ENCODE peak calls at places on chromosomes 7 and 10, in four cellular contexts. X is neural progenitor cell, O is BJ, N is sigmoid colon. B is an unnamed sample.

GRCh38 chr7:106217089-106217542 is 67.7 kb downstream of the NAMPT start:
- DNase-seq in X (no peak), O (no peak), N (peak), B (peak)

GRCh38 chr7:3436746-3437145 is 135.7 kb downstream of the SDK1 start:
- DNase-seq in X (no peak), O (no peak), N (no peak), B (no peak)

GRCh38 chr7:110898516-110898915 is 192.4 kb upstream of the LRRN3 start:
- DNase-seq in X (no peak), O (peak), N (no peak), B (no peak)

GRCh38 chr7:80392229-80393169 is 119.4 kb downstream of the GNAT3 start:
- DNase-seq in X (no peak), O (no peak), N (no peak), B (no peak)

GRCh38 chr10:1550291-1550595 is 187.1 kb downstream of the ADARB2 start:
- DNase-seq in X (no peak), O (no peak), N (peak), B (no peak)

GRCh38 chr10:78605800-78606350 is 462.9 kb upstream of the ZMIZ1 start:
- DNase-seq in X (no peak), O (no peak), N (no peak), B (no peak)

GRCh38 chr10:79442171-79443040 is 3.0 kb downstream of the ZCCHC24 start:
- DNase-seq in X (no peak), O (no peak), N (no peak), B (no peak)

GRCh38 chr7:155579565-155579964 is 33.2 kb upstream of the CNPY1 start:
- DNase-seq in X (no peak), O (no peak), N (no peak), B (peak)

GRCh38 chr10:97766106-97766810 is 5.5 kb downstream of the SFRP5 start:
- DNase-seq in X (no peak), O (no peak), N (no peak), B (no peak)

GRCh38 chr7:128882134-128882533 is 19.5 kb downstream of the ATP6V1F start:
- DNase-seq in X (no peak), O (no peak), N (no peak), B (no peak)

GRCh38 chr10:6621536-6621935 is 41.5 kb upstream of the PRKCQ start:
- DNase-seq in X (no peak), O (no peak), N (no peak), B (no peak)

GRCh38 chr7:91286432-91286831 is 22.2 kb downstream of the FZD1 start:
- DNase-seq in X (peak), O (no peak), N (no peak), B (no peak)

GRCh38 chr7:46108272-46108671 is 187.2 kb upstream of the IGFBP3 start:
- DNase-seq in X (no peak), O (no peak), N (no peak), B (no peak)

GRCh38 chr7:25846722-25847121 is 305.3 kb upstream of the NFE2L3 start:
- DNase-seq in X (no peak), O (no peak), N (peak), B (peak)

GRCh38 chr10:122782911-122783310 is 62.7 kb downstream of the CUZD1 start:
- DNase-seq in X (no peak), O (no peak), N (no peak), B (no peak)

GRCh38 chr10:92757066-92757716 is 67.4 kb downstream of the HHEX start:
- DNase-seq in X (peak), O (peak), N (peak), B (peak)

GRCh38 chr10:92755725-92756124 is 66.0 kb downstream of the HHEX start:
- DNase-seq in X (no peak), O (no peak), N (no peak), B (no peak)

GRCh38 chr10:92758594-92758993 is 68.8 kb downstream of the HHEX start:
- DNase-seq in X (no peak), O (no peak), N (no peak), B (no peak)

GRCh38 chr10:92756233-92757065 is 66.7 kb downstream of the HHEX start:
- DNase-seq in X (no peak), O (no peak), N (no peak), B (no peak)

DNA sequence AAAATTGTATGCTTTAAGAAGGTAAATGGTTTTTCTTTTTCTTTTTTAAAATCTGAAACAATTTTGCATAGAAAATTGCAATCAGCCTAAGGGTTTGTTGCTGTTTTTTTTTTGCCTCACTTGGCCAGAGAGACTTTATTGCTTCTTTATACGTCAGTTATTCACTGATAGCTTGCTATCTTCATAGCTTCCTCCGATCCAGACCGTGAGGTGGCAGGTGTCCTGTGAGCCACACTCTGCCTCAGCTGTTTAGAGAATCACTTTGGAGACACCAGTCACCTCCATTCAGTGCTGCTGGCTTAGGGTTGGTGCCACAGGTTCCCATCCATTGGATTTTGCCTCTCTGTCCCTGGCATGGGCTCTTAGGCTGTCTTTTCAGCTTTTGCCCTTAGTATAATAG is 68.0 kb downstream of the HHEX start:
- DNase-seq in X (no peak), O (no peak), N (no peak), B (no peak)
- H3K4me3 ChIP-seq in X (no peak), O (no peak), N (peak), B (no peak)

DNA sequence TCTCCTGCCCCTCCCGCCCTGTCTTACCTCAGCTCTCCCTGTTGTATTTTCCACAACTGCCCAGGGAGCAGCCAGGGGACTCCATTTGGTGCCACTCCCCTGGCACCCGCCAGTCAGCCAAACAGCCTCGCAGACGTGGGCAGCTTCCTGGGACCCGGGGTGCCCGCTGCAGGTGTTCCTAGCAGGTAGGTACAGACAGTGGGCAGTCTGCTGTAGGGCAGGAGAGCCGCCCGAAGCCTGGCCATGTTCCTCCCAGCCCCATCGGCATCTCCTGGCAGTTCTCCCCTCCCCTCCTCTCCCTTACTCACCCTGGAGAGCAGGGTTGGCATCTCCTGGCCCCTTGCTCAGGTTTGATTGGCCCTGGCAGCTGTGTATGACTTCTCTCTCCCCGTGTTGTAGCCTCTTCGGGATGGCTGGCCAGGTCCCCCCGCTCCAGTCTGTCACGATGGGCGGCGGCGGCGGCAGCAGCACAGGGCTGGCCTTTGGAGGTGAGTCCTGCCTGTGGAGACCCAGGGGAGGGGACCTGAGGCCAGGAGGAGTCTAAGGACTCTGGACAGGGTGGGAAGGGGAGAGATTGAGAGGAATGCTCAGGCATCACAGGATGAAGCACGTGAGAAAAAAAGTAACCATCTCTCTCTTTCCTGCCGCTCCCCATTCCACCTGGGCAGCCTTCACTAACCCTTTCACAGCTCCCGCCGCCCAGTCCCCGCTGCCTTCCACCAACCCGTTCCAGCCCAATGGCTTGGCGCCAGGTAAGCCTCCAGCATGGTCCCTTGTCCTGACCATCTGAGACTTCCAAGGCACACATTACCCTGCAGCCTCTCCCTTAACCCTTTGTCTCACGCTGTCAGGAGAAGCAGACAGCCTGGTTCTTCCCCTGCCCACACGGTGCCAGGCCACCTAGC is 11.3 kb downstream of the SAP25 start:
- DNase-seq in X (no peak), O (no peak), N (peak), B (no peak)
- H3K4me3 ChIP-seq in X (no peak), O (no peak), N (no peak), B (no peak)

GRCh38 chr10:73908853-73909611 is 1.9 kb upstream of the PLAU start:
- DNase-seq in X (no peak), O (peak), N (peak), B (no peak)

GRCh38 chr10:73905256-73906018 is 5.5 kb upstream of the PLAU start:
- DNase-seq in X (no peak), O (no peak), N (no peak), B (no peak)

GRCh38 chr10:73907841-73908517 is 3.0 kb upstream of the PLAU start:
- DNase-seq in X (no peak), O (no peak), N (peak), B (peak)

GRCh38 chr10:73909716-73910115 is 1.2 kb upstream of the PLAU start:
- DNase-seq in X (no peak), O (no peak), N (no peak), B (no peak)

GRCh38 chr10:73906524-73907447 is 4.1 kb upstream of the PLAU start:
- DNase-seq in X (peak), O (peak), N (peak), B (peak)
- H3K4me3 ChIP-seq in X (no peak), O (no peak), N (no peak), B (no peak)

DNA sequence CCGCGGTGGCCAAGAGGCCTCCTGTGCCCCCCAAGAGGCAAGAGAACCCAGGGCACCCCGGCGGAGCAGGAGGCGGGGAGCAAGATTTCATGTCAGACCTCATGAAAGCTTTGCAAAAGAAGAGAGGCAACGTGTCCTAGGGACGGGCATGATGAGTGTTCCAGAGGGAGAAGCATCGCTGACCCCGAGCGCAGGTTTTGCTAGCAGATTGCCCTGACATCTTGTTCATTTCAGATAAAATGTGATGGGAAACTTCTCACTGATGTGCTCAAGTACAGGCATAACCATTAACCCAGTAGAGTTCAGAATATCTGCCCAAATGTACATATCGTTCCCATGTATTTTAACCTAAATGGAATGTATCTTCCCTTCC is 129.2 kb downstream of the APBB1IP start:
- DNase-seq in X (no peak), O (no peak), N (no peak), B (no peak)
- H3K4me3 ChIP-seq in X (peak), O (peak), N (peak), B (peak)

DNA sequence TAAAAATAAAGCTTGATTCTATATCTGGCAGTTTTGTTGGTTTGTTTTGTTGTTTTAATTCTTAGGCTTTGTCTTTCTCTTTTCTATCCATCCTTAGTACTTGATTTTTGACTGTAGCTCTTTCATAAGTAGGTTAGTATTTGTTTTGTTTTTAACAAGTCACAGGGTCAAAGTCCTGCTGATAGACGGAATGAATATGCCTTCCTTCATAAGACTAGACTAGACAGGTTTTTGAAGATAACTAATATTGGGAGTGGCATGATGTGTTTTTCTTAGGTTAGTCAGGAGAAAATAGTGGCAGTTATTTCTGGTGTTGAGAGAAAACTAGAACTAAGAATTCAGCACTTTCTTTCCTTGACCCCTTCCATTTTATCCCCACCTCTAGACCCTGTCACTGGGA is 50.4 kb downstream of the CASD1 start:
- DNase-seq in X (no peak), O (no peak), N (no peak), B (no peak)
- H3K4me3 ChIP-seq in X (no peak), O (no peak), N (no peak), B (no peak)

B was measured in psoas muscle.